ENCODE peak calls at places on chromosomes 1 and 21, in six cellular contexts. I is thoracic aorta; J is OCI-LY7; X is activated CD4-positive, alpha-beta T cell treated with anti-CD3 and anti-CD28 coated beads, Interleukin-2, amount 50 U/mL, for 1 hour; U is NCI-H1105; Y is NCI-H510A. T is an unnamed sample.
A peak's percentile ranks its signal among the peaks of the same experiment; 100 is the strongest.

GRCh38 chr21:42337830-42338729 is 12.7 kb downstream of the TFF2 start:
- DNase-seq in X (peak; percentile 89), U (peak; percentile 20), J (peak; percentile 69), I (no peak), Y (peak; percentile 83), T (peak; percentile 46)

GRCh38 chr21:34952701-34953100 is 96.4 kb downstream of the RUNX1 start:
- DNase-seq in J (no peak), X (no peak), I (no peak), U (peak; percentile 21), Y (peak; percentile 46), T (no peak)

GRCh38 chr1:15974855-15975254 is 1.0 kb downstream of the ZBTB17 start:
- DNase-seq in I (no peak), J (peak; percentile 43), Y (no peak), X (no peak), U (no peak), T (no peak)

GRCh38 chr1:64829411-64830033 is 84.6 kb downstream of the RAVER2 start:
- DNase-seq in X (no peak), I (no peak), J (no peak), Y (no peak), U (no peak), T (no peak)

GRCh38 chr1:17023573-17023972 is 11.8 kb upstream of the ATP13A2 start:
- DNase-seq in U (no peak), J (no peak), Y (no peak), I (no peak), X (no peak), T (no peak)

GRCh38 chr1:52629021-52629643 is 3.8 kb upstream of the SHISAL2A start:
- DNase-seq in Y (no peak), I (no peak), U (no peak), X (no peak), J (no peak), T (no peak)

GRCh38 chr1:36133484-36133883 is 8.5 kb upstream of the COL8A2 start:
- DNase-seq in J (no peak), U (no peak), Y (peak; percentile 35), I (peak; percentile 40), X (no peak), T (peak; percentile 83)

GRCh38 chr1:158654079-158654478 is 32.4 kb downstream of the SPTA1 start:
- DNase-seq in I (no peak), Y (no peak), J (peak; percentile 12), X (no peak), U (no peak), T (no peak)

GRCh38 chr1:230356869-230357778 is 69.0 kb downstream of the PGBD5 start:
- DNase-seq in J (no peak), Y (no peak), U (no peak), X (no peak), I (no peak), T (no peak)

GRCh38 chr1:68112835-68113243 is 62.4 kb upstream of the DIRAS3 start:
- DNase-seq in J (no peak), Y (no peak), I (no peak), U (no peak), X (no peak), T (no peak)

GRCh38 chr1:67149179-67149770 is 14.5 kb upstream of the C1orf141 start:
- DNase-seq in Y (peak; percentile 67), I (no peak), U (peak; percentile 50), J (peak; percentile 90), X (peak; percentile 56), T (peak; percentile 52)

GRCh38 chr1:180295999-180296398 is 65.9 kb downstream of the LHX4 start:
- DNase-seq in Y (no peak), J (no peak), U (no peak), X (no peak), I (no peak), T (no peak)

GRCh38 chr1:103211073-103211472 is 102.8 kb upstream of the COL11A1 start:
- DNase-seq in X (no peak), U (no peak), J (no peak), I (no peak), Y (no peak), T (no peak)

GRCh38 chr21:44875341-44875740 is 1.9 kb upstream of the PTTG1IP start:
- DNase-seq in Y (no peak), X (no peak), U (no peak), I (no peak), J (peak; percentile 34), T (no peak)

GRCh38 chr1:92536593-92537332 is 50.0 kb upstream of the GFI1 start:
- DNase-seq in J (no peak), I (no peak), X (no peak), U (no peak), Y (no peak), T (no peak)

GRCh38 chr1:187067160-187067559 is 238.4 kb downstream of the PLA2G4A start:
- DNase-seq in Y (no peak), U (peak; percentile 77), J (no peak), I (no peak), X (no peak), T (no peak)

GRCh38 chr1:66395202-66396061 is 138.5 kb upstream of the SGIP1 start:
- DNase-seq in Y (no peak), J (no peak), I (no peak), U (no peak), X (no peak), T (no peak)

GRCh38 chr1:18072066-18072465 is 35.5 kb upstream of the IGSF21 start:
- DNase-seq in Y (no peak), I (no peak), U (no peak), J (no peak), X (no peak), T (no peak)

GRCh38 chr1:212518188-212518951 is 85.7 kb downstream of the NENF start:
- DNase-seq in Y (no peak), X (no peak), U (no peak), J (no peak), I (peak; percentile 46), T (peak; percentile 25)

GRCh38 chr1:27547220-27548116 is 56.5 kb downstream of the AHDC1 start:
- DNase-seq in X (no peak), I (no peak), J (no peak), Y (no peak), U (no peak), T (no peak)

GRCh38 chr1:214102907-214103306 is 115.1 kb downstream of the PROX1 start:
- DNase-seq in Y (no peak), I (no peak), U (no peak), J (no peak), X (no peak), T (no peak)

GRCh38 chr1:46198026-46198826 is at the start of gene POMGNT1:
- DNase-seq in I (no peak), Y (peak; percentile 29), U (peak; percentile 53), X (peak; percentile 72), J (peak; percentile 76), T (no peak)

GRCh38 chr1:22749919-22750670 is 39.5 kb downstream of the EPHB2 start:
- DNase-seq in Y (no peak), U (no peak), X (no peak), I (peak; percentile 50), J (peak; percentile 5), T (no peak)

GRCh38 chr1:54795841-54796468 is 5.2 kb downstream of the TTC22 start:
- DNase-seq in Y (no peak), J (no peak), U (no peak), I (no peak), X (no peak), T (no peak)

GRCh38 chr21:44789880-44790279 is 11.7 kb downstream of the UBE2G2 start:
- DNase-seq in I (no peak), X (no peak), Y (no peak), J (no peak), U (no peak), T (no peak)

GRCh38 chr21:41369105-41369914 is 7.5 kb downstream of the MX2 start:
- DNase-seq in Y (no peak), I (no peak), J (peak; percentile 71), X (peak; percentile 25), U (no peak), T (peak; percentile 31)

GRCh38 chr1:29237906-29238600 is 1.7 kb downstream of the PTPRU start:
- DNase-seq in Y (no peak), X (no peak), J (no peak), U (no peak), I (no peak), T (peak; percentile 60)

GRCh38 chr1:19969898-19970660 is 9.3 kb downstream of the PLA2G2A start:
- DNase-seq in Y (no peak), X (no peak), I (no peak), U (no peak), J (no peak), T (no peak)

GRCh38 chr1:93694039-93694438 is 12.4 kb upstream of the BCAR3 start:
- DNase-seq in J (no peak), U (no peak), X (no peak), Y (no peak), I (no peak), T (no peak)

GRCh38 chr1:11281518-11282331 is 8.7 kb downstream of the UBIAD1 start:
- DNase-seq in X (no peak), Y (no peak), U (peak; percentile 52), I (no peak), J (no peak), T (no peak)

GRCh38 chr1:77273891-77274290 is 7.9 kb upstream of the AK5 start:
- DNase-seq in U (no peak), J (no peak), Y (no peak), I (no peak), X (no peak), T (no peak)

GRCh38 chr1:38489844-38490270 is 369.7 kb downstream of the RRAGC start:
- DNase-seq in U (no peak), Y (no peak), I (no peak), X (peak; percentile 33), J (peak; percentile 82), T (no peak)

GRCh38 chr1:160264795-160265307 is 2.5 kb upstream of the DCAF8 start:
- DNase-seq in X (no peak), I (no peak), Y (no peak), U (no peak), J (no peak), T (no peak)

GRCh38 chr1:21115098-21115760 is 61.5 kb downstream of the EIF4G3 start:
- DNase-seq in U (no peak), I (no peak), X (no peak), Y (no peak), J (no peak), T (no peak)

GRCh38 chr1:243213045-243213787 is 41.9 kb downstream of the CEP170 start:
- DNase-seq in X (no peak), J (no peak), I (no peak), U (no peak), Y (no peak), T (no peak)

GRCh38 chr1:53572061-53572801 is 113.0 kb downstream of the DMRTB1 start:
- DNase-seq in U (peak; percentile 78), X (no peak), Y (peak; percentile 84), I (no peak), J (no peak), T (peak; percentile 12)

GRCh38 chr1:1628656-1629429 is 3.1 kb upstream of the MMP23B start:
- DNase-seq in X (peak; percentile 35), Y (no peak), J (peak; percentile 51), U (no peak), I (no peak), T (no peak)

GRCh38 chr1:43235040-43235439 is 34.7 kb upstream of the TMEM125 start:
- DNase-seq in X (no peak), Y (no peak), I (no peak), J (no peak), U (no peak), T (no peak)